ENCODE peak calls at places on chromosomes 1 and 21, in nine cellular contexts. One of them, this sample, is unnamed. For H3K9me3, the result is how much of the 10 kb centered on the place peaks cover.

GRCh38 chr1:155128469-155128754 is 736 bp downstream of the EFNA1 start:
- DNase-seq in BE2C: no peak
- DNase-seq in tibial artery: no peak
- DNase-seq in A549: no peak
- DNase-seq in NT2/D1: no peak
- DNase-seq in heart right ventricle: no peak
- DNase-seq in CD8-positive, alpha-beta T cell: no peak
- DNase-seq in naive thymus-derived CD4-positive, alpha-beta T cell: peak
- DNase-seq in uterus: no peak
- DNase-seq in this sample: no peak

GRCh38 chr1:182246783-182247182 is 144.8 kb downstream of the GLUL start:
- DNase-seq in BE2C: no peak
- DNase-seq in tibial artery: no peak
- DNase-seq in A549: no peak
- DNase-seq in NT2/D1: no peak
- DNase-seq in heart right ventricle: no peak
- DNase-seq in CD8-positive, alpha-beta T cell: no peak
- DNase-seq in naive thymus-derived CD4-positive, alpha-beta T cell: no peak
- DNase-seq in uterus: no peak
- DNase-seq in this sample: no peak

GRCh38 chr1:209109001-209109785 is 474.3 kb upstream of the CAMK1G start:
- DNase-seq in BE2C: no peak
- DNase-seq in tibial artery: no peak
- DNase-seq in A549: no peak
- DNase-seq in NT2/D1: no peak
- DNase-seq in heart right ventricle: no peak
- DNase-seq in CD8-positive, alpha-beta T cell: no peak
- DNase-seq in naive thymus-derived CD4-positive, alpha-beta T cell: no peak
- DNase-seq in uterus: no peak
- DNase-seq in this sample: no peak

GRCh38 chr21:29217818-29218252 is 80.9 kb upstream of the BACH1 start:
- DNase-seq in BE2C: no peak
- DNase-seq in tibial artery: no peak
- DNase-seq in A549: peak
- DNase-seq in NT2/D1: no peak
- DNase-seq in heart right ventricle: no peak
- DNase-seq in CD8-positive, alpha-beta T cell: no peak
- DNase-seq in naive thymus-derived CD4-positive, alpha-beta T cell: no peak
- DNase-seq in uterus: no peak
- DNase-seq in this sample: no peak

GRCh38 chr1:203089651-203090045 is 3.8 kb upstream of the MYOG start:
- DNase-seq in BE2C: no peak
- DNase-seq in tibial artery: no peak
- DNase-seq in A549: no peak
- DNase-seq in NT2/D1: no peak
- DNase-seq in heart right ventricle: no peak
- DNase-seq in CD8-positive, alpha-beta T cell: no peak
- DNase-seq in naive thymus-derived CD4-positive, alpha-beta T cell: no peak
- DNase-seq in uterus: no peak
- DNase-seq in this sample: no peak

GRCh38 chr1:91026320-91026719 is 4.5 kb upstream of the ZNF644 start:
- DNase-seq in BE2C: no peak
- DNase-seq in tibial artery: no peak
- DNase-seq in A549: no peak
- DNase-seq in NT2/D1: no peak
- DNase-seq in heart right ventricle: no peak
- DNase-seq in CD8-positive, alpha-beta T cell: no peak
- DNase-seq in naive thymus-derived CD4-positive, alpha-beta T cell: no peak
- DNase-seq in uterus: no peak
- DNase-seq in this sample: no peak

GRCh38 chr21:39662411-39662953 is 49.7 kb downstream of the B3GALT5 start:
- DNase-seq in BE2C: no peak
- DNase-seq in tibial artery: no peak
- DNase-seq in A549: no peak
- DNase-seq in NT2/D1: no peak
- DNase-seq in heart right ventricle: no peak
- DNase-seq in CD8-positive, alpha-beta T cell: no peak
- DNase-seq in naive thymus-derived CD4-positive, alpha-beta T cell: no peak
- DNase-seq in uterus: no peak
- DNase-seq in this sample: no peak

GRCh38 chr1:22410401-22410800 is 41.2 kb upstream of the ZBTB40 start:
- DNase-seq in BE2C: no peak
- DNase-seq in tibial artery: no peak
- DNase-seq in A549: no peak
- DNase-seq in NT2/D1: no peak
- DNase-seq in heart right ventricle: no peak
- DNase-seq in CD8-positive, alpha-beta T cell: no peak
- DNase-seq in naive thymus-derived CD4-positive, alpha-beta T cell: no peak
- DNase-seq in uterus: no peak
- DNase-seq in this sample: no peak

GRCh38 chr1:9321480-9321849 is 28.8 kb downstream of the SPSB1 start:
- DNase-seq in BE2C: no peak
- DNase-seq in tibial artery: no peak
- DNase-seq in A549: no peak
- DNase-seq in NT2/D1: no peak
- DNase-seq in heart right ventricle: no peak
- DNase-seq in CD8-positive, alpha-beta T cell: no peak
- DNase-seq in naive thymus-derived CD4-positive, alpha-beta T cell: no peak
- DNase-seq in uterus: no peak
- DNase-seq in this sample: no peak

GRCh38 chr21:19950347-19950746 is 1047.9 kb upstream of the NCAM2 start:
- DNase-seq in BE2C: no peak
- DNase-seq in tibial artery: no peak
- DNase-seq in A549: no peak
- DNase-seq in NT2/D1: no peak
- DNase-seq in heart right ventricle: no peak
- DNase-seq in CD8-positive, alpha-beta T cell: no peak
- DNase-seq in naive thymus-derived CD4-positive, alpha-beta T cell: no peak
- DNase-seq in uterus: no peak
- DNase-seq in this sample: no peak

GRCh38 chr1:178725603-178726517 is 816 bp downstream of the RALGPS2 start:
- DNase-seq in BE2C: peak
- DNase-seq in tibial artery: peak
- DNase-seq in A549: peak
- DNase-seq in NT2/D1: peak
- DNase-seq in heart right ventricle: peak
- DNase-seq in CD8-positive, alpha-beta T cell: no peak
- DNase-seq in naive thymus-derived CD4-positive, alpha-beta T cell: peak
- DNase-seq in uterus: peak
- DNase-seq in this sample: peak

GRCh38 chr1:21598417-21598816 is 70.7 kb downstream of the RAP1GAP start:
- DNase-seq in BE2C: no peak
- DNase-seq in tibial artery: no peak
- DNase-seq in A549: no peak
- DNase-seq in NT2/D1: no peak
- DNase-seq in heart right ventricle: no peak
- DNase-seq in CD8-positive, alpha-beta T cell: no peak
- DNase-seq in naive thymus-derived CD4-positive, alpha-beta T cell: no peak
- DNase-seq in uterus: no peak
- DNase-seq in this sample: no peak

GRCh38 chr21:29184047-29184446 is 53.6 kb downstream of the MAP3K7CL start:
- DNase-seq in BE2C: no peak
- DNase-seq in tibial artery: no peak
- DNase-seq in A549: no peak
- DNase-seq in NT2/D1: no peak
- DNase-seq in heart right ventricle: no peak
- DNase-seq in CD8-positive, alpha-beta T cell: no peak
- DNase-seq in naive thymus-derived CD4-positive, alpha-beta T cell: no peak
- DNase-seq in uterus: no peak
- DNase-seq in this sample: no peak

GRCh38 chr1:218886472-218886871 is 287.2 kb upstream of the LYPLAL1 start:
- DNase-seq in BE2C: no peak
- DNase-seq in tibial artery: no peak
- DNase-seq in A549: no peak
- DNase-seq in NT2/D1: no peak
- DNase-seq in heart right ventricle: peak
- DNase-seq in CD8-positive, alpha-beta T cell: no peak
- DNase-seq in naive thymus-derived CD4-positive, alpha-beta T cell: no peak
- DNase-seq in uterus: peak
- DNase-seq in this sample: no peak

GRCh38 chr1:147109762-147110161 is 62.5 kb downstream of the PRKAB2 start:
- DNase-seq in BE2C: no peak
- DNase-seq in tibial artery: no peak
- DNase-seq in A549: no peak
- DNase-seq in NT2/D1: no peak
- DNase-seq in heart right ventricle: no peak
- DNase-seq in CD8-positive, alpha-beta T cell: no peak
- DNase-seq in naive thymus-derived CD4-positive, alpha-beta T cell: no peak
- DNase-seq in uterus: no peak
- DNase-seq in this sample: no peak

GRCh38 chr21:41957991-41958766 is 4.4 kb upstream of the C2CD2 start:
- DNase-seq in BE2C: peak
- DNase-seq in tibial artery: peak
- DNase-seq in A549: peak
- DNase-seq in NT2/D1: no peak
- DNase-seq in heart right ventricle: peak
- DNase-seq in CD8-positive, alpha-beta T cell: no peak
- DNase-seq in naive thymus-derived CD4-positive, alpha-beta T cell: no peak
- DNase-seq in uterus: peak
- DNase-seq in this sample: no peak

GRCh38 chr1:106189780-106190179 is 866.7 kb upstream of the PRMT6 start:
- DNase-seq in BE2C: no peak
- DNase-seq in tibial artery: no peak
- DNase-seq in A549: no peak
- DNase-seq in NT2/D1: no peak
- DNase-seq in heart right ventricle: no peak
- DNase-seq in CD8-positive, alpha-beta T cell: no peak
- DNase-seq in naive thymus-derived CD4-positive, alpha-beta T cell: no peak
- DNase-seq in uterus: no peak
- DNase-seq in this sample: no peak

DNA sequence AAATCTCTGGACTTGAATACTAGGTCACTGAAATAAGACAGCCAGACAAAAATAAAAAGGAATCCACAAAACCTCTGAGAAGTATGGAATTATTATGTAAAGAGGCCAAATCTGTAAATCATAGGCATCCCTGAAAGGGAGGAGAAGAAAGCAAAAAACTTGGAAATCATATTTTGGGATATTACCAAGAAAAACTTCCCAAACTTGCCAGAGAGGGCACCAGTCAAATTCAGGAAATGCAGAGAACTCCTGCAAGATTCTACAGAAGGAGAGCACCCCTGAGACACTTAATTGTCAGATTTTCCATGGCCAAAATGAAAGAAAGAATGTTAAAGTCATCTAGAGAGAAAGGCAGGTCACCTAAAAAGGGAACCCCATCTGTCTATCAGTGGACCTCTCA is 862.3 kb upstream of the PRMT6 start:
- DNase-seq in BE2C: no peak
- DNase-seq in tibial artery: no peak
- DNase-seq in A549: no peak
- DNase-seq in NT2/D1: no peak
- DNase-seq in heart right ventricle: no peak
- DNase-seq in CD8-positive, alpha-beta T cell: no peak
- DNase-seq in naive thymus-derived CD4-positive, alpha-beta T cell: no peak
- DNase-seq in uterus: no peak
- DNase-seq in this sample: no peak
- H3K9me3 ChIP-seq in BE2C: under half
- H3K9me3 ChIP-seq in tibial artery: under half
- H3K9me3 ChIP-seq in A549: under half
- H3K9me3 ChIP-seq in NT2/D1: under half
- H3K9me3 ChIP-seq in heart right ventricle: under half
- H3K9me3 ChIP-seq in CD8-positive, alpha-beta T cell: under half
- H3K9me3 ChIP-seq in naive thymus-derived CD4-positive, alpha-beta T cell: under half
- H3K9me3 ChIP-seq in uterus: under half
- H3K9me3 ChIP-seq in this sample: under half

DNA sequence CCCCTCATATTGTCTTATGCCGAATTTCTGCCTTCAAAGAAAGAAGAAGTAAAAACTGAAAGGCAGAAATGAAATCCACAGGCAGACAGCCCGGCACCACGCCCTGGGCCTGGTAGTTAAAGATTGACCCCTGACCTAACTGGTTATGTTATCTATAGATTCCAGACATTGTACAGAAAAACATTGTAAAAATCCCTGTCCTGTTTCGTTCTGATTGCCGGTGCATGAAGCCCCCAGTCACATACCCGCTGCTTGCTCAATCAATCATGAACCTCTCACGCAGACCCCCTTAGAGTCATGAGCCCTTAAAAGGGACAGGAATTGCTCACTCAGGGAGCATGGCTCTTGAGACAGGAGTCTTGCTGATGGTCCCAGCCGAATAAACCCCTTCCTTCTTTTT is 49.3 kb downstream of the JMJD4 start:
- DNase-seq in BE2C: no peak
- DNase-seq in tibial artery: no peak
- DNase-seq in A549: no peak
- DNase-seq in NT2/D1: no peak
- DNase-seq in heart right ventricle: no peak
- DNase-seq in CD8-positive, alpha-beta T cell: no peak
- DNase-seq in naive thymus-derived CD4-positive, alpha-beta T cell: no peak
- DNase-seq in uterus: no peak
- DNase-seq in this sample: no peak
- H3K9me3 ChIP-seq in BE2C: under half
- H3K9me3 ChIP-seq in tibial artery: half or more
- H3K9me3 ChIP-seq in A549: half or more
- H3K9me3 ChIP-seq in NT2/D1: under half
- H3K9me3 ChIP-seq in heart right ventricle: half or more
- H3K9me3 ChIP-seq in CD8-positive, alpha-beta T cell: under half
- H3K9me3 ChIP-seq in naive thymus-derived CD4-positive, alpha-beta T cell: under half
- H3K9me3 ChIP-seq in uterus: under half
- H3K9me3 ChIP-seq in this sample: under half

GRCh38 chr1:79744746-79745145 is 738.2 kb upstream of the ADGRL4 start:
- DNase-seq in BE2C: no peak
- DNase-seq in tibial artery: no peak
- DNase-seq in A549: no peak
- DNase-seq in NT2/D1: no peak
- DNase-seq in heart right ventricle: no peak
- DNase-seq in CD8-positive, alpha-beta T cell: no peak
- DNase-seq in naive thymus-derived CD4-positive, alpha-beta T cell: no peak
- DNase-seq in uterus: no peak
- DNase-seq in this sample: no peak

GRCh38 chr1:79745928-79746327 is 739.4 kb upstream of the ADGRL4 start:
- DNase-seq in BE2C: no peak
- DNase-seq in tibial artery: no peak
- DNase-seq in A549: peak
- DNase-seq in NT2/D1: no peak
- DNase-seq in heart right ventricle: no peak
- DNase-seq in CD8-positive, alpha-beta T cell: no peak
- DNase-seq in naive thymus-derived CD4-positive, alpha-beta T cell: no peak
- DNase-seq in uterus: no peak
- DNase-seq in this sample: no peak

DNA sequence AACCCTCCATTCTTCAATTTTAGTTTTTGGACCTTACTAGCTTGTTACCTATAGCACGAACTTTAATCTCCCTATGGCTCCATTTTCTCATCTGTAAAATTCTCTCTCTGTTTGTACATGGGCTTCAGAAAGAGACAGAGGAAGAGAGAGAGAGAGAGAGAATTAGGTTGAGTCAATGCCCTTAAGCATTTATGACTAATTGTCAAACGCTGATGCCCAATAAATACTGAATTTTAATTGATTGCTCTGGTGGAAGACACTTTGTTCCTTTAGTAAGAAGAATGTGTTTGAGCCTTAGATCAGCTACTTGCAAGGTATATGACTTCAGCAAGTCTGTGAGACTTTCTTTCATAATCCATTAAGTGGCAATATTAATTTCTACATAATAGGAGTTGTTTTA is 743.1 kb upstream of the ADGRL4 start:
- DNase-seq in BE2C: no peak
- DNase-seq in tibial artery: no peak
- DNase-seq in A549: no peak
- DNase-seq in NT2/D1: no peak
- DNase-seq in heart right ventricle: no peak
- DNase-seq in CD8-positive, alpha-beta T cell: no peak
- DNase-seq in naive thymus-derived CD4-positive, alpha-beta T cell: no peak
- DNase-seq in uterus: no peak
- DNase-seq in this sample: no peak
- H3K9me3 ChIP-seq in BE2C: under half
- H3K9me3 ChIP-seq in tibial artery: under half
- H3K9me3 ChIP-seq in A549: under half
- H3K9me3 ChIP-seq in NT2/D1: under half
- H3K9me3 ChIP-seq in heart right ventricle: under half
- H3K9me3 ChIP-seq in CD8-positive, alpha-beta T cell: under half
- H3K9me3 ChIP-seq in naive thymus-derived CD4-positive, alpha-beta T cell: under half
- H3K9me3 ChIP-seq in uterus: under half
- H3K9me3 ChIP-seq in this sample: under half

GRCh38 chr21:7933923-7934322 is 2587.5 kb upstream of the TPTE start:
- DNase-seq in BE2C: no peak
- DNase-seq in tibial artery: no peak
- DNase-seq in A549: no peak
- DNase-seq in NT2/D1: no peak
- DNase-seq in heart right ventricle: no peak
- DNase-seq in CD8-positive, alpha-beta T cell: no peak
- DNase-seq in naive thymus-derived CD4-positive, alpha-beta T cell: no peak
- DNase-seq in uterus: no peak
- DNase-seq in this sample: no peak
- H3K9me3 ChIP-seq in BE2C: under half
- H3K9me3 ChIP-seq in tibial artery: half or more
- H3K9me3 ChIP-seq in A549: under half
- H3K9me3 ChIP-seq in NT2/D1: under half
- H3K9me3 ChIP-seq in heart right ventricle: under half
- H3K9me3 ChIP-seq in CD8-positive, alpha-beta T cell: under half
- H3K9me3 ChIP-seq in naive thymus-derived CD4-positive, alpha-beta T cell: under half
- H3K9me3 ChIP-seq in uterus: under half
- H3K9me3 ChIP-seq in this sample: half or more

This sample was measured in T-helper 17 cell.